ENCODE peak calls at places on chromosome 12, in four cellular contexts. C is KG1, L is pancreas, T is astrocyte of the spinal cord. V is an unnamed sample.

GRCh38 chr12:102513272-102513671 is 32.9 kb upstream of the IGF1 start:
- DNase-seq in L (no peak), C (no peak), T (no peak), V (no peak)

GRCh38 chr12:26188132-26188531 is 7.2 kb upstream of the SSPN start:
- DNase-seq in L (no peak), T (peak), C (no peak), V (no peak)

GRCh38 chr12:44031472-44032185 is 195.7 kb downstream of the TMEM117 start:
- DNase-seq in C (no peak), T (no peak), L (no peak), V (no peak)

GRCh38 chr12:54016478-54016964 is 7.7 kb downstream of the HOXC8 start:
- DNase-seq in T (peak), C (no peak), L (no peak), V (no peak)

GRCh38 chr12:1993871-1994371 is 10.3 kb downstream of the DCP1B start:
- DNase-seq in T (peak), C (no peak), L (no peak), V (no peak)

GRCh38 chr12:108819920-108820699 is 37.3 kb downstream of the SSH1 start:
- DNase-seq in L (no peak), C (no peak), T (no peak), V (no peak)

GRCh38 chr12:130401703-130402102 is 64.0 kb downstream of the PIWIL1 start:
- DNase-seq in T (no peak), C (no peak), L (no peak), V (no peak)

GRCh38 chr12:96241484-96242256 is 47.5 kb downstream of the ELK3 start:
- DNase-seq in C (no peak), T (peak), L (no peak), V (no peak)

GRCh38 chr12:57166971-57167371 is 19.6 kb upstream of the LRP1-AS start:
- DNase-seq in T (peak), L (no peak), C (no peak), V (no peak)

GRCh38 chr12:121769831-121770301 is 23.6 kb downstream of the RHOF start:
- DNase-seq in T (no peak), L (no peak), C (no peak), V (no peak)

GRCh38 chr12:30862486-30862885 is 64.1 kb upstream of the TSPAN11 start:
- DNase-seq in T (peak), C (no peak), L (no peak), V (peak)

GRCh38 chr12:123907726-123908476 is 64.7 kb downstream of the CCDC92 start:
- DNase-seq in C (no peak), T (no peak), L (no peak), V (no peak)

GRCh38 chr12:69383074-69383473 is 23.5 kb downstream of the YEATS4 start:
- DNase-seq in L (no peak), T (no peak), C (no peak), V (no peak)

GRCh38 chr12:44876554-44877275 is 600 bp upstream of the NELL2 start:
- DNase-seq in L (no peak), C (no peak), T (peak), V (peak)

GRCh38 chr12:116324684-116325664 is 47.5 kb upstream of the MED13L start:
- DNase-seq in L (no peak), C (no peak), T (no peak), V (no peak)

GRCh38 chr12:13503094-13503835 is 306.7 kb downstream of the EMP1 start:
- DNase-seq in C (no peak), L (no peak), T (no peak), V (no peak)

GRCh38 chr12:65170245-65170881 is 980 bp downstream of the LEMD3 start:
- DNase-seq in C (no peak), L (peak), T (peak), V (peak)

V was measured in right lobe of liver.